ENCODE peak calls at places on chromosomes 1 and 21, in four cellular contexts. One of them, this sample, is unnamed.
A peak's percentile ranks its signal among the peaks of the same experiment; 100 is the strongest.

GRCh38 chr1:203888807-203889251 is 27.4 kb downstream of the SNRPE start:
- DNase-seq in brain microvascular endothelial cell: peak; percentile 3
- DNase-seq in AG09319: no peak
- DNase-seq in activated CD4-positive, alpha-beta T cell treated with anti-CD3 and anti-CD28 coated beads for 24 hours: no peak
- DNase-seq in this sample: no peak

GRCh38 chr1:9115656-9116205 is 13.2 kb downstream of the GPR157 start:
- DNase-seq in brain microvascular endothelial cell: no peak
- DNase-seq in AG09319: no peak
- DNase-seq in activated CD4-positive, alpha-beta T cell treated with anti-CD3 and anti-CD28 coated beads for 24 hours: no peak
- DNase-seq in this sample: no peak

GRCh38 chr1:161266096-161266679 is 7.6 kb downstream of the PCP4L1 start:
- DNase-seq in brain microvascular endothelial cell: no peak
- DNase-seq in AG09319: no peak
- DNase-seq in activated CD4-positive, alpha-beta T cell treated with anti-CD3 and anti-CD28 coated beads for 24 hours: no peak
- DNase-seq in this sample: no peak

GRCh38 chr1:47681735-47682134 is 243.9 kb downstream of the FOXD2 start:
- DNase-seq in brain microvascular endothelial cell: no peak
- DNase-seq in AG09319: no peak
- DNase-seq in activated CD4-positive, alpha-beta T cell treated with anti-CD3 and anti-CD28 coated beads for 24 hours: no peak
- DNase-seq in this sample: no peak

GRCh38 chr1:44377925-44378784 is 23.1 kb upstream of the ERI3 start:
- DNase-seq in brain microvascular endothelial cell: peak; percentile 35
- DNase-seq in AG09319: no peak
- DNase-seq in activated CD4-positive, alpha-beta T cell treated with anti-CD3 and anti-CD28 coated beads for 24 hours: peak; percentile 37
- DNase-seq in this sample: no peak

GRCh38 chr21:27265492-27265891 is 298.6 kb upstream of the ADAMTS5 start:
- DNase-seq in brain microvascular endothelial cell: no peak
- DNase-seq in AG09319: no peak
- DNase-seq in activated CD4-positive, alpha-beta T cell treated with anti-CD3 and anti-CD28 coated beads for 24 hours: no peak
- DNase-seq in this sample: no peak

GRCh38 chr1:90964444-90965035 is 57.3 kb downstream of the ZNF644 start:
- DNase-seq in brain microvascular endothelial cell: no peak
- DNase-seq in AG09319: no peak
- DNase-seq in activated CD4-positive, alpha-beta T cell treated with anti-CD3 and anti-CD28 coated beads for 24 hours: no peak
- DNase-seq in this sample: no peak

GRCh38 chr21:29627905-29628304 is 311.9 kb downstream of the GRIK1 start:
- DNase-seq in brain microvascular endothelial cell: no peak
- DNase-seq in AG09319: peak; percentile 8
- DNase-seq in activated CD4-positive, alpha-beta T cell treated with anti-CD3 and anti-CD28 coated beads for 24 hours: no peak
- DNase-seq in this sample: no peak

GRCh38 chr1:78092686-78093085 is 46.9 kb downstream of the GIPC2 start:
- DNase-seq in brain microvascular endothelial cell: no peak
- DNase-seq in AG09319: no peak
- DNase-seq in activated CD4-positive, alpha-beta T cell treated with anti-CD3 and anti-CD28 coated beads for 24 hours: no peak
- DNase-seq in this sample: no peak

GRCh38 chr1:144551543-144552424 is 40.9 kb upstream of the PPIAL4F start:
- DNase-seq in brain microvascular endothelial cell: peak; percentile 97
- DNase-seq in AG09319: peak; percentile 41
- DNase-seq in activated CD4-positive, alpha-beta T cell treated with anti-CD3 and anti-CD28 coated beads for 24 hours: peak; percentile 64
- DNase-seq in this sample: peak; percentile 82

GRCh38 chr1:193260056-193260750 is 73.8 kb upstream of the B3GALT2 start:
- DNase-seq in brain microvascular endothelial cell: no peak
- DNase-seq in AG09319: no peak
- DNase-seq in activated CD4-positive, alpha-beta T cell treated with anti-CD3 and anti-CD28 coated beads for 24 hours: no peak
- DNase-seq in this sample: no peak

GRCh38 chr1:173333581-173333980 is 126.5 kb upstream of the TNFSF4 start:
- DNase-seq in brain microvascular endothelial cell: peak; percentile 76
- DNase-seq in AG09319: no peak
- DNase-seq in activated CD4-positive, alpha-beta T cell treated with anti-CD3 and anti-CD28 coated beads for 24 hours: no peak
- DNase-seq in this sample: no peak

GRCh38 chr1:35708179-35708891 is 10.3 kb downstream of the C1orf216 start:
- DNase-seq in brain microvascular endothelial cell: no peak
- DNase-seq in AG09319: no peak
- DNase-seq in activated CD4-positive, alpha-beta T cell treated with anti-CD3 and anti-CD28 coated beads for 24 hours: no peak
- DNase-seq in this sample: no peak

GRCh38 chr1:155038602-155039307 is 5.1 kb downstream of the DCST1 start:
- DNase-seq in brain microvascular endothelial cell: no peak
- DNase-seq in AG09319: no peak
- DNase-seq in activated CD4-positive, alpha-beta T cell treated with anti-CD3 and anti-CD28 coated beads for 24 hours: no peak
- DNase-seq in this sample: no peak

GRCh38 chr1:45535988-45536766 is 14.4 kb upstream of the AKR1A1 start:
- DNase-seq in brain microvascular endothelial cell: no peak
- DNase-seq in AG09319: no peak
- DNase-seq in activated CD4-positive, alpha-beta T cell treated with anti-CD3 and anti-CD28 coated beads for 24 hours: no peak
- DNase-seq in this sample: no peak

GRCh38 chr1:215277537-215277936 is 195.0 kb downstream of the KCNK2 start:
- DNase-seq in brain microvascular endothelial cell: no peak
- DNase-seq in AG09319: peak; percentile 83
- DNase-seq in activated CD4-positive, alpha-beta T cell treated with anti-CD3 and anti-CD28 coated beads for 24 hours: no peak
- DNase-seq in this sample: no peak

GRCh38 chr1:90223401-90223800 is 228.5 kb downstream of the ZNF326 start:
- DNase-seq in brain microvascular endothelial cell: no peak
- DNase-seq in AG09319: no peak
- DNase-seq in activated CD4-positive, alpha-beta T cell treated with anti-CD3 and anti-CD28 coated beads for 24 hours: no peak
- DNase-seq in this sample: no peak

GRCh38 chr1:75632350-75632949 is 21.5 kb upstream of the SLC44A5 start:
- DNase-seq in brain microvascular endothelial cell: peak; percentile 17
- DNase-seq in AG09319: peak; percentile 15
- DNase-seq in activated CD4-positive, alpha-beta T cell treated with anti-CD3 and anti-CD28 coated beads for 24 hours: no peak
- DNase-seq in this sample: no peak

GRCh38 chr1:112894010-112894292 is 62.0 kb downstream of the SLC16A1 start:
- DNase-seq in brain microvascular endothelial cell: no peak
- DNase-seq in AG09319: no peak
- DNase-seq in activated CD4-positive, alpha-beta T cell treated with anti-CD3 and anti-CD28 coated beads for 24 hours: no peak
- DNase-seq in this sample: no peak

GRCh38 chr1:225250432-225250831 is 177.4 kb downstream of the LBR start:
- DNase-seq in brain microvascular endothelial cell: no peak
- DNase-seq in AG09319: no peak
- DNase-seq in activated CD4-positive, alpha-beta T cell treated with anti-CD3 and anti-CD28 coated beads for 24 hours: no peak
- DNase-seq in this sample: no peak

GRCh38 chr1:231724876-231725647 is 98.5 kb downstream of the DISC1 start:
- DNase-seq in brain microvascular endothelial cell: peak; percentile 35
- DNase-seq in AG09319: peak; percentile 8
- DNase-seq in activated CD4-positive, alpha-beta T cell treated with anti-CD3 and anti-CD28 coated beads for 24 hours: peak; percentile 15
- DNase-seq in this sample: no peak